ENCODE peak calls at places on chromosome 18, in ten cellular contexts. L, Z, G, W, O, B, Q, E, J and C are unnamed samples.

GRCh38 chr18:58858591-58859468 is 5.8 kb upstream of the ZNF532 start:
- DNase-seq in W (no peak), B (no peak), Q (peak; percentile 69), L (no peak), J (no peak), O (peak; percentile 62), G (no peak), E (peak; percentile 90), Z (no peak), C (no peak)

GRCh38 chr18:61348230-61348629 is 15.0 kb downstream of the CDH20 start:
- DNase-seq in O (no peak), Z (peak; percentile 20), Q (no peak), W (no peak), E (no peak), J (no peak), L (no peak), G (no peak), B (no peak), C (no peak)

GRCh38 chr18:63339920-63340484 is 20.4 kb upstream of the BCL2 start:
- DNase-seq in B (peak; percentile 19), Q (no peak), J (peak; percentile 41), L (peak; percentile 46), G (peak; percentile 56), W (peak; percentile 96), Z (peak; percentile 67), O (peak; percentile 19), E (peak; percentile 47), C (peak; percentile 63)

GRCh38 chr18:11857177-11857887 is 6.1 kb downstream of the CHMP1B start:
- DNase-seq in L (peak; percentile 99), W (peak; percentile 78), B (no peak), Z (peak; percentile 92), J (peak; percentile 100), O (peak; percentile 100), Q (peak; percentile 48), E (peak; percentile 100), G (peak; percentile 100), C (peak; percentile 99)

GRCh38 chr18:78984941-78985784 is 5.5 kb downstream of the SALL3 start:
- DNase-seq in Z (no peak), W (peak; percentile 90), G (peak; percentile 25), E (peak; percentile 3), L (peak; percentile 27), O (peak; percentile 69), B (no peak), Q (no peak), J (no peak), C (peak; percentile 14)

GRCh38 chr18:79523738-79524180 is 128.0 kb downstream of the NFATC1 start:
- DNase-seq in W (no peak), J (no peak), B (peak; percentile 61), G (no peak), O (no peak), Q (no peak), E (no peak), Z (no peak), L (no peak), C (no peak)

GRCh38 chr18:25896178-25896780 is 194.1 kb downstream of the SS18 start:
- DNase-seq in B (no peak), G (peak; percentile 62), W (peak; percentile 79), Z (peak; percentile 68), O (peak; percentile 41), Q (no peak), L (peak; percentile 65), E (peak; percentile 61), J (peak; percentile 58), C (peak; percentile 71)

GRCh38 chr18:60981651-60982050 is 351.6 kb upstream of the CDH20 start:
- DNase-seq in W (no peak), G (no peak), O (peak; percentile 51), B (no peak), E (peak; percentile 25), Z (no peak), Q (no peak), J (no peak), L (no peak), C (no peak)

GRCh38 chr18:42437646-42438045 is 482.6 kb downstream of the PIK3C3 start:
- DNase-seq in Z (no peak), J (no peak), B (no peak), O (peak; percentile 80), E (peak; percentile 55), G (peak; percentile 74), L (no peak), W (no peak), Q (no peak), C (peak; percentile 76)

GRCh38 chr18:12423820-12424219 is 16.1 kb downstream of the PRELID3A start:
- DNase-seq in O (no peak), L (peak; percentile 33), J (no peak), W (no peak), G (no peak), Z (peak; percentile 61), E (no peak), Q (no peak), B (no peak), C (no peak)

GRCh38 chr18:10301831-10302483 is 152.5 kb upstream of the APCDD1 start:
- DNase-seq in Z (no peak), O (no peak), W (no peak), E (no peak), L (no peak), B (no peak), G (no peak), Q (no peak), J (no peak), C (no peak)

GRCh38 chr18:21914739-21915319 is 174.2 kb downstream of the MIB1 start:
- DNase-seq in E (peak; percentile 80), W (peak; percentile 85), L (peak; percentile 67), J (peak; percentile 62), Q (no peak), G (peak; percentile 77), B (no peak), O (peak; percentile 61), Z (peak; percentile 78), C (peak; percentile 88)

GRCh38 chr18:48153641-48154481 is 223.4 kb upstream of the SMAD2 start:
- DNase-seq in Q (no peak), B (no peak), W (no peak), O (peak; percentile 71), L (peak; percentile 68), G (peak; percentile 81), J (no peak), Z (no peak), E (peak; percentile 88), C (peak; percentile 86)

GRCh38 chr18:76592981-76593381 is 97.9 kb upstream of the ZNF516 start:
- DNase-seq in Q (no peak), Z (peak; percentile 47), L (no peak), B (no peak), O (no peak), G (peak; percentile 17), J (peak; percentile 37), W (peak; percentile 50), E (peak; percentile 15), C (peak; percentile 57)

GRCh38 chr18:69701305-69701704 is 246.4 kb downstream of the CD226 start:
- DNase-seq in L (no peak), Q (no peak), B (no peak), W (no peak), E (no peak), J (no peak), Z (no peak), O (no peak), G (no peak), C (no peak)

GRCh38 chr18:9663377-9663776 is 44.7 kb upstream of the RAB31 start:
- DNase-seq in O (no peak), J (no peak), B (no peak), Z (no peak), L (no peak), W (no peak), E (no peak), Q (no peak), G (no peak), C (no peak)

GRCh38 chr18:60060578-60060977 is 160.8 kb downstream of the PMAIP1 start:
- DNase-seq in O (peak; percentile 40), L (peak; percentile 32), Z (no peak), B (no peak), Q (no peak), J (no peak), E (no peak), G (no peak), W (no peak), C (no peak)

GRCh38 chr18:3093624-3094354 is 80.8 kb upstream of the LPIN2 start:
- DNase-seq in J (no peak), Z (no peak), L (peak; percentile 41), B (no peak), O (no peak), E (peak; percentile 4), W (no peak), G (no peak), Q (no peak), C (no peak)

GRCh38 chr18:45688113-45688512 is 35.9 kb upstream of the SLC14A1 start:
- DNase-seq in L (no peak), J (peak; percentile 48), B (no peak), G (peak; percentile 27), Z (no peak), W (no peak), E (no peak), O (no peak), Q (no peak), C (peak; percentile 81)
- H3K4me3 ChIP-seq in L (no peak overlapping the region), J (no peak overlapping the region), B (peak overlapping the region; percentile 53), G (no peak overlapping the region), Z (no peak overlapping the region), W (no peak overlapping the region), E (no peak overlapping the region), O (no peak overlapping the region), Q (no peak overlapping the region), C (no peak overlapping the region)

DNA sequence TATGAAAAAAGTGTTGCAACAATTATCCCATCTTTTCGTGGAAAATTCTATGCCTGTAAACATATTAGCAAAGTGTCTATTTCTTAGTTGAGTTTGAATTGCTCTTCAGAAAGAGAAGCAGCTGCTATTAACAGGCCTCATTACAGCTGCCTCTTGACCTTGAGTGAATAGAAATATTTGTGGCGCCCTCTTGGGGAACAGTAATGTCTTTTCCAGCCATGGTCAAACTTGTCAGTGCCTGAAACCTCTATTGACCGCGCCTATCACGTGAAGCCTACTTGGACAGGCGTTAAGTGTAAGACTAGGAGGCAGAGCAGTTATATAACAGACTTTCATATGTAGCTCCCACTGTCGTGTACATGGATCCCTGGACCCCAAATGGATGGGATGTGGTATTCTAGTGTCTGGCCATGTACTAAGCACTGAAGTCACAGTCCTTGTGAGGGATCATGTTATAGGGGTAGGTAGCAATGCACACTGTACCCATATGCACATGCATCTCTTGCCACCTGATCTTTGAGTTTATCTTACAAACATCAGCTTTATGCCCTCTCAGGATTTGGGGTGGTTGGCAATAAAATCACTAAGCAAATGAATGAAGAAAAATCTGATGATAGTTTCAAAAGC is 245.0 kb downstream of the PTGR3 start:
- DNase-seq in W (peak; percentile 76), G (peak; percentile 76), J (peak; percentile 56), O (peak; percentile 37), Q (peak; percentile 26), E (peak; percentile 67), Z (peak; percentile 43), L (peak; percentile 63), B (no peak), C (peak; percentile 82)
- TF ChIP-seq CTCF in W (peak; percentile 63), G (peak; percentile 52), J (peak; percentile 51), O (peak; percentile 41), Q (no peak), E (peak; percentile 49), Z (peak; percentile 36), L (peak; percentile 77), B (no peak), C (peak; percentile 73)

GRCh38 chr18:55433140-55433539 is 154.9 kb downstream of the TCF4 start:
- DNase-seq in B (no peak), O (no peak), Z (no peak), G (no peak), Q (no peak), L (no peak), E (no peak), J (no peak), W (no peak), C (no peak)
- H3K4me3 ChIP-seq in B (no peak overlapping the region), O (no peak overlapping the region), Z (no peak overlapping the region), G (no peak overlapping the region), Q (no peak overlapping the region), L (no peak overlapping the region), E (no peak overlapping the region), J (no peak overlapping the region), W (no peak overlapping the region), C (no peak overlapping the region)

GRCh38 chr18:32289480-32290075 is 99.7 kb downstream of the MEP1B start:
- DNase-seq in W (peak; percentile 84), Z (peak; percentile 80), O (peak; percentile 51), J (peak; percentile 72), B (no peak), Q (peak; percentile 61), L (peak; percentile 56), G (peak; percentile 85), E (peak; percentile 80), C (peak; percentile 87)
- TF ChIP-seq CTCF in W (peak; percentile 83), Z (peak; percentile 69), O (peak; percentile 84), J (peak; percentile 76), B (no peak), Q (no peak), L (peak; percentile 59), G (peak; percentile 79), E (peak; percentile 87), C (peak; percentile 86)